ENCODE peak calls at places on chromosomes 13 and 19, in four cellular contexts. Z is Calu3, X is naive B cell, C is memory B cell. F is an unnamed sample.

GRCh38 chr13:52348983-52349780 is 56.8 kb downstream of the THSD1 start:
- DNase-seq in Z (peak), X (no peak), C (no peak), F (no peak)

GRCh38 chr19:38915329-38916321 is 3.6 kb upstream of the CCER2 start:
- DNase-seq in Z (no peak), X (no peak), C (no peak), F (no peak)

GRCh38 chr13:99471231-99472202 is 29.8 kb upstream of the TM9SF2 start:
- DNase-seq in Z (no peak), X (no peak), C (no peak), F (no peak)

GRCh38 chr13:104460553-104460952 is 1394.3 kb upstream of the SLC10A2 start:
- DNase-seq in Z (no peak), X (no peak), C (no peak), F (no peak)

GRCh38 chr19:14476663-14477401 is 1.7 kb upstream of the PTGER1 start:
- DNase-seq in Z (no peak), X (no peak), C (no peak), F (no peak)

GRCh38 chr13:88526853-88527215 is 855.7 kb downstream of the SLITRK5 start:
- DNase-seq in Z (no peak), X (no peak), C (no peak), F (no peak)

GRCh38 chr19:13098291-13099072 is 4.2 kb downstream of the LYL1 start:
- DNase-seq in Z (peak), X (peak), C (no peak), F (peak)

GRCh38 chr19:10636304-10636972 is 11.1 kb downstream of the SLC44A2 start:
- DNase-seq in Z (no peak), X (no peak), C (no peak), F (no peak)

GRCh38 chr13:28503182-28503980 is 8.5 kb upstream of the FLT1 start:
- DNase-seq in Z (no peak), X (no peak), C (no peak), F (no peak)

GRCh38 chr13:49100637-49101570 is 119.2 kb upstream of the MLNR start:
- DNase-seq in Z (no peak), X (no peak), C (no peak), F (no peak)

GRCh38 chr19:29810504-29810871 is 1.3 kb upstream of the CCNE1 start:
- DNase-seq in Z (no peak), X (no peak), C (no peak), F (peak)

GRCh38 chr13:26246154-26246553 is 7.8 kb upstream of the CDK8 start:
- DNase-seq in Z (no peak), X (no peak), C (no peak), F (no peak)

GRCh38 chr19:15265214-15265613 is 33.0 kb upstream of the EPHX3 start:
- DNase-seq in Z (no peak), X (no peak), C (no peak), F (no peak)

GRCh38 chr13:20997301-20998061 is 63.9 kb downstream of the LATS2 start:
- DNase-seq in Z (no peak), X (no peak), C (no peak), F (no peak)

GRCh38 chr19:14110650-14111049 is 6.9 kb downstream of the PRKACA start:
- DNase-seq in Z (no peak), X (no peak), C (no peak), F (no peak)

GRCh38 chr19:44856438-44857083 is 10.5 kb downstream of the NECTIN2 start:
- DNase-seq in Z (no peak), X (no peak), C (no peak), F (no peak)

GRCh38 chr13:102678339-102679122 is 16.3 kb downstream of the METTL21C start:
- DNase-seq in Z (no peak), X (no peak), C (no peak), F (no peak)

GRCh38 chr19:44943801-44944249 is 1.8 kb downstream of the APOC4 start:
- DNase-seq in Z (no peak), X (peak), C (peak), F (no peak)

GRCh38 chr13:21077360-21078353 is 16.3 kb upstream of the LATS2 start:
- DNase-seq in Z (no peak), X (no peak), C (no peak), F (no peak)

GRCh38 chr13:50955807-50956206 is 46.2 kb downstream of the RNASEH2B start:
- DNase-seq in Z (no peak), X (no peak), C (no peak), F (no peak)

GRCh38 chr19:47330466-47330869 is 1.5 kb upstream of the C5AR2 start:
- DNase-seq in Z (no peak), X (no peak), C (no peak), F (no peak)

GRCh38 chr13:48078251-48078656 is 16.6 kb downstream of the MED4 start:
- DNase-seq in Z (peak), X (peak), C (peak), F (no peak)

GRCh38 chr19:2355168-2356035 is 4.7 kb upstream of the TMPRSS9 start:
- DNase-seq in Z (no peak), X (no peak), C (no peak), F (no peak)

GRCh38 chr13:37173214-37173613 is 67.8 kb upstream of the CSNK1A1L start:
- DNase-seq in Z (no peak), X (no peak), C (no peak), F (no peak)